ENCODE peak calls at places on chromosome 10, in four cellular contexts. N is adrenal gland, E is fibroblast of lung, H is suprapubic skin. K is an unnamed sample.

GRCh38 chr10:49183596-49184542 is 4.3 kb downstream of the TMEM273 start:
- DNase-seq in E (no peak), H (no peak), N (no peak), K (no peak)

GRCh38 chr10:792083-792791 is 102.8 kb upstream of the DIP2C start:
- DNase-seq in H (peak; percentile 55), N (peak; percentile 18), E (no peak), K (no peak)

GRCh38 chr10:106089855-106090254 is 1074.7 kb downstream of the SORCS1 start:
- DNase-seq in N (no peak), H (no peak), E (no peak), K (no peak)

GRCh38 chr10:103922659-103923058 is 4.7 kb upstream of the STN1 start:
- DNase-seq in H (no peak), E (no peak), N (no peak), K (no peak)

GRCh38 chr10:110524864-110525242 is 27.1 kb downstream of the DUSP5 start:
- DNase-seq in E (no peak), H (no peak), N (peak; percentile 18), K (no peak)

GRCh38 chr10:3290550-3290949 is 118.0 kb upstream of the PITRM1 start:
- DNase-seq in H (no peak), N (no peak), E (no peak), K (no peak)

GRCh38 chr10:104925232-104925851 is 284.3 kb downstream of the SORCS3 start:
- DNase-seq in N (peak; percentile 58), E (peak; percentile 22), H (no peak), K (peak; percentile 43)

GRCh38 chr10:63268139-63268797 is 135.1 kb downstream of the NRBF2 start:
- DNase-seq in N (no peak), H (no peak), E (peak; percentile 41), K (no peak)

GRCh38 chr10:116771101-116771705 is 28.8 kb upstream of the HSPA12A start:
- DNase-seq in E (peak; percentile 81), N (peak; percentile 93), H (peak; percentile 87), K (no peak)

GRCh38 chr10:112082134-112082533 is 101.4 kb downstream of the GPAM start:
- DNase-seq in E (no peak), H (no peak), N (peak; percentile 27), K (peak; percentile 71)

GRCh38 chr10:115665549-115665948 is 572.4 kb downstream of the ATRNL1 start:
- DNase-seq in E (peak; percentile 6), H (no peak), N (no peak), K (no peak)

GRCh38 chr10:29465384-29465783 is 169.4 kb downstream of the SVIL start:
- DNase-seq in H (no peak), E (no peak), N (no peak), K (no peak)

GRCh38 chr10:55266797-55267196 is 465.8 kb upstream of the PCDH15 start:
- DNase-seq in N (no peak), H (no peak), E (no peak), K (no peak)

GRCh38 chr10:48526371-48526821 is 78.5 kb downstream of the ARHGAP22 start:
- DNase-seq in E (peak; percentile 95), H (no peak), N (no peak), K (no peak)

GRCh38 chr10:20175738-20176137 is 359.5 kb downstream of the PLXDC2 start:
- DNase-seq in E (no peak), N (no peak), H (no peak), K (no peak)

GRCh38 chr10:76550806-76551205 is 1086.8 kb downstream of the KCNMA1 start:
- DNase-seq in H (no peak), N (no peak), E (no peak), K (no peak)

GRCh38 chr10:2541176-2541575 is 526.2 kb upstream of the PFKP start:
- DNase-seq in N (no peak), H (no peak), E (no peak), K (no peak)

DNA sequence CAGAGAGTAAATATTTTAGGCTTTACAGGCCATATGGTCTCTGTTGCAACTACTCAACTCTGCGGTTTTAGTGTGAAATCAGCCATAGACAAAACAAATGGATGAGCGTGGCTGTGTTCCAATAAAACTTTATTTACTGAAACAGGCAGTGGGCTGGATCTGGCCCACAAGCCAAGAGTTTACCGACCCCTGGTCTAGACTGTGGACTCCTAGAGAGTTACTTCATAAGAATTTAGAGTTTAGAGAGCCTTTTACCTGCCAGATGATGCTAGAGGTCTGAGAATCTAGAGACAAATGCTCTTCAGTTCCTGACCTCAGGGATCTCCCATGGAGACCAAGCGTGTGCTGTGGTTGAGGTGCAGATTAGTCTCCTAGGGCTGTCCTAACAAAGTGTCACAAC is 174.8 kb downstream of the PTEN start:
- DNase-seq in N (no peak), H (no peak), E (peak; percentile 93), K (no peak)
- H3K4me3 ChIP-seq in N (no peak overlapping the region), H (no peak overlapping the region), E (no peak overlapping the region), K (no peak overlapping the region)

GRCh38 chr10:18793951-18794350 is 134.7 kb downstream of the ARL5B start:
- DNase-seq in H (no peak), E (peak; percentile 38), N (no peak), K (no peak)
- TF ChIP-seq CTCF in H (no peak), E (peak; percentile 68), N (peak; percentile 16), K (peak; percentile 20)

GRCh38 chr10:114402871-114403544 is 1.3 kb downstream of the AFAP1L2 start:
- DNase-seq in E (peak; percentile 43), H (no peak), N (no peak), K (no peak)

GRCh38 chr10:114405011-114405350 is 679 bp upstream of the AFAP1L2 start:
- DNase-seq in E (no peak), N (no peak), H (no peak), K (no peak)

GRCh38 chr10:114404171-114405010 is at the start of gene AFAP1L2:
- DNase-seq in E (peak; percentile 32), H (no peak), N (no peak), K (peak; percentile 11)

GRCh38 chr10:114402233-114402632 is 2.1 kb downstream of the AFAP1L2 start:
- DNase-seq in H (no peak), E (peak; percentile 26), N (no peak), K (no peak)

DNA sequence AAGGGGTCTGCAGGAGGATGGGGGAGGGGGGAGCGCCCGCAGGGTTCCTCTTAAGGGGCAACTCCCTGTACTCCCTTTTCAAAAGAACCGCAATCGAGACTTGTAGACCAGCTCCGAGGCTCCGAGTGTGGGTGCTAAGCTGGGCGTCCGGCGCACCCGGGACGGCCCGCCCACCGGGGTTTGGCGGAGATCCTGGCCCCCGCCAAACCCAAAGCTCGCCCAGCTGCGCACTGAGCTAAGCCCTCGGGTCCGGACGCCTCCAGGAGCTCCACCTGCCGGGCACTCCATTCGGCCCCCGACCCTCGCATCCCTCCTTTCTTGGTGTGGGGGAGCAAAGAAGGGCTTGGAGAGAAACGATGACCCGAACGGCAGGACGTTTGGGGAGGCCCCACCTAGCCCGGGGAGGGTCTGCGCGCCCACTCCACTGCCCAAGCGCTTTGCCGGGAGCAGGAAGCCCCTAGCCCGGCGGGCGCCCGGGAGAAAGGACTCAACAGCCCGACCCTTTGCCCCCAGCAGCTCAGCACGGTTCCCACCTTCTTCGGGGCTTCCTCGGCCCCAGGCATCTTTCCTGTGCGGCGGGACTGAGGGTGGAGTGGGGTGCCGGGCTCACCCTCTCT is 649 bp downstream of the AFAP1L2 start:
- DNase-seq in N (no peak), E (peak; percentile 33), H (no peak), K (no peak)
- H3K4me3 ChIP-seq in N (no peak overlapping the region), E (peak overlapping the region; percentile 19), H (peak overlapping the region; percentile 63), K (peak overlapping the region; percentile 12)

GRCh38 chr10:71429929-71430328 is 33.2 kb downstream of the CDH23 start:
- DNase-seq in N (peak; percentile 0), H (no peak), E (no peak), K (no peak)
- TF ChIP-seq CTCF in N (no peak), H (no peak), E (no peak), K (peak; percentile 41)

DNA sequence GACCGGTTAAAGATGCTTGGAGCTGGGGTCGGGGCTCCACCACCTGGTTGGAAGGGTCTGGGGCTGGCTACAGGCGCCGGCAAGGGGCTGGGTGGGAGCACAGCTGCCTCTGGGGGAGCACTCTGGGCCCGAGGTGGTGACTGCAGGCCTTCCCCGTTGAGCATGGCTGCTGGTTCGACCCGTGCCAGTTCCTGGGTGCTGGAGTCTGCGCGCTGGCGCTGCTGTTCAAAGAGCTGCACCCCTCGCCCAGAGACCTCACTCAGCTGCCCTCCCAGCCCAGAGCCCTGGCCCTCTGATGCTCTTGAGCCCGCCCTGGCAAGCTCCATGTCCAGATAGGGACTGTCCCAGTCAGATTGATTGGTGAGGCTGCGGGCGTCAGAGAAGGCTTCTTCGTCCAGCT is 7.0 kb upstream of the MYOZ1 start:
- DNase-seq in E (no peak), H (no peak), N (no peak), K (peak; percentile 20)
- H3K4me3 ChIP-seq in E (no peak overlapping the region), H (peak overlapping the region; percentile 80), N (peak overlapping the region; percentile 58), K (peak overlapping the region; percentile 88)

DNA sequence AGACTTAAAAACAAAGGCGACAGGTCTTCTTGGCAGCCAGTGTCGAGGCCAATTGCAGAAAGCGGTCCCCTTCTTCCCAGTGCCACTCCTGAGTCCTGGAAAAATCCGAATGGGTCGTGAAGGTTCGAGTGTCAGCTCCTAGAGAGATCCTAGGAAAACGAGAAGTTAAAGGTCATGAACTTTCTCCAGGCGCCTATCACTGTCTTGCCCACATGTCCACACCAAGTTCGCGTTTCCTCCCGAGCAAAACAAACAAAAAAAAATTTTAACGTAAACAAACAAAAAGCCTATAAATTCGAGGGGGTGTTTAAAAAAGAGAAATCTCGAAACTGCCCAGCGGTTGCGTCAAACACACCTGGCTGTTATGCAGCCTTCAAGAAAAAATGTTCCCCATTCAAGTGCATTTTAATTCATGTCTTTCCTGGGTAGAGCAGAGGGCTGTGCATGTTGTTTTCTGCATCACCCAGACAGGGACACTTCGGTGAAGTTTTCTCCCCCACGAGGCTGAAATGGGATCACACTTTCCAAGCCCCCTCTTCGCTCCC is 1.5 kb downstream of the ARHGAP21 start:
- DNase-seq in H (no peak), E (peak; percentile 26), N (no peak), K (no peak)
- TF ChIP-seq CTCF in H (no peak), E (no peak), N (no peak), K (no peak)

GRCh38 chr10:7480742-7481381 is 70.0 kb upstream of the SFMBT2 start:
- DNase-seq in N (no peak), H (no peak), E (no peak), K (no peak)

GRCh38 chr10:7478727-7479457 is 68.1 kb upstream of the SFMBT2 start:
- DNase-seq in N (no peak), H (no peak), E (no peak), K (no peak)

GRCh38 chr10:7481382-7481765 is 70.5 kb upstream of the SFMBT2 start:
- DNase-seq in N (no peak), H (no peak), E (peak; percentile 9), K (no peak)

GRCh38 chr10:7477538-7478334 is 66.9 kb upstream of the SFMBT2 start:
- DNase-seq in E (no peak), N (no peak), H (no peak), K (no peak)

GRCh38 chr10:7479861-7480598 is 69.2 kb upstream of the SFMBT2 start:
- DNase-seq in H (no peak), N (no peak), E (no peak), K (no peak)
- H3K4me3 ChIP-seq in H (no peak overlapping the region), N (no peak overlapping the region), E (no peak overlapping the region), K (no peak overlapping the region)

DNA sequence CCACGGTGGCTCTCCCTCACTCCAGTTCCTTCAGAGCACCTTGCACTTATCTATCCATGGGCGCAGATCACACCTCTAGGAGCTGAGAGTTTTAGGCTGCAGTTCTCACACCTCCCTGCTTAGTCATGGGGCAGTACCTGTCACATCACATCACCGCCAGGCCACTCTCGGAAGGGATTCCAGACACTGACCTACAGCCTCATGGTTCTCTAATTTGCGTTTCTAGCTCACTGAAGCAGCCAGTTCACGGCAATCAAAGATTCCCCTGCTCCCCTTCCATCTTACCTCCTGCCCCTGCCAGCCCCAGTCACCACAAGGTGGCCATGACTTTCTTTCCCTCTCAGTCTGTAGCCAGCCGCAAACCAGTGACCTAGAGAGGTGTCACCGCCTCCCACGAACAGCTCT is 34.2 kb downstream of the ADRB1 start:
- DNase-seq in N (no peak), H (no peak), E (no peak), K (no peak)
- TF ChIP-seq CTCF in N (no peak), H (no peak), E (no peak), K (no peak)